ENCODE peak calls at places on chromosomes 2 and 18, in four cellular contexts. N is stimulated activated CD4-positive, alpha-beta T cell treated with anti-CD3 and anti-CD28 coated beads, Interleukin-4, amount 100 ng/mL, for 1 hour; P is epithelial cell of prostate; O is endothelial cell. F is an unnamed sample.

GRCh38 chr2:143231257-143231650 is 102.0 kb downstream of the ARHGAP15 start:
- DNase-seq in P (no peak), N (no peak), O (no peak), F (no peak)

GRCh38 chr2:212595036-212595654 is 56.5 kb upstream of the ERBB4 start:
- DNase-seq in N (no peak), O (no peak), P (peak), F (peak)

GRCh38 chr2:158953926-158954763 is 14.3 kb upstream of the TANC1 start:
- DNase-seq in O (no peak), P (no peak), N (peak), F (peak)

GRCh38 chr2:217918220-217919024 is 84.4 kb downstream of the TNS1 start:
- DNase-seq in N (no peak), O (peak), P (no peak), F (no peak)

GRCh38 chr18:37574113-37574512 is 8.5 kb upstream of the CELF4 start:
- DNase-seq in N (no peak), O (no peak), P (no peak), F (no peak)

GRCh38 chr18:8519102-8519501 is 90.1 kb upstream of the RAB12 start:
- DNase-seq in O (no peak), N (no peak), P (no peak), F (no peak)

GRCh38 chr18:73638709-73639108 is 508.9 kb downstream of the FBXO15 start:
- DNase-seq in N (no peak), O (no peak), P (no peak), F (no peak)

GRCh38 chr2:38720613-38721241 is 30.4 kb downstream of the SRSF7 start:
- DNase-seq in O (no peak), P (peak), N (no peak), F (peak)

GRCh38 chr2:100228967-100229366 is 86.6 kb upstream of the AFF3 start:
- DNase-seq in P (no peak), N (no peak), O (no peak), F (no peak)

GRCh38 chr2:46177461-46178089 is 119.6 kb upstream of the EPAS1 start:
- DNase-seq in P (no peak), N (no peak), O (no peak), F (no peak)

GRCh38 chr2:62197017-62197586 is 1.2 kb downstream of the B3GNT2 start:
- DNase-seq in N (peak), O (peak), P (no peak), F (peak)

GRCh38 chr2:46187112-46187618 is 110.0 kb upstream of the EPAS1 start:
- DNase-seq in N (peak), O (no peak), P (no peak), F (peak)

GRCh38 chr2:121018136-121019057 is 266.6 kb downstream of the TFCP2L1 start:
- DNase-seq in N (no peak), P (no peak), O (no peak), F (no peak)

GRCh38 chr2:178679891-178680290 is 127.3 kb downstream of the TTN start:
- DNase-seq in P (no peak), N (no peak), O (no peak), F (no peak)

GRCh38 chr2:129061079-129061785 is 742.6 kb upstream of the HS6ST1 start:
- DNase-seq in P (peak), O (no peak), N (no peak), F (no peak)

GRCh38 chr18:74454279-74454741 is 2.8 kb downstream of the DIPK1C start:
- DNase-seq in N (no peak), P (no peak), O (no peak), F (no peak)

GRCh38 chr2:197873293-197873701 is 68.9 kb downstream of the PLCL1 start:
- DNase-seq in O (no peak), N (no peak), P (no peak), F (peak)

GRCh38 chr2:33598472-33599174 is 476 bp downstream of the FAM98A start:
- DNase-seq in O (peak), N (peak), P (no peak), F (peak)